ENCODE peak calls at places on chromosomes 3 and 15, in nine cellular contexts. One of them, this sample, is unnamed.
A peak's percentile ranks its signal among the peaks of the same experiment; 100 is the strongest.

GRCh38 chr15:72866086-72866646 is 82.6 kb upstream of the ADPGK start:
- DNase-seq in choroid plexus epithelial cell: no peak
- DNase-seq in BJ: no peak
- DNase-seq in OCI-LY7: no peak
- DNase-seq in suprapubic skin: no peak
- DNase-seq in stomach: no peak
- DNase-seq in astrocyte of the spinal cord: no peak
- DNase-seq in keratinocyte: no peak
- DNase-seq in uterus: no peak
- DNase-seq in this sample: no peak

GRCh38 chr3:76570436-76571057 is 469.4 kb upstream of the ROBO2 start:
- DNase-seq in stomach: no peak
- DNase-seq in choroid plexus epithelial cell: peak; percentile 66
- DNase-seq in astrocyte of the spinal cord: peak; percentile 34
- DNase-seq in suprapubic skin: no peak
- DNase-seq in OCI-LY7: peak; percentile 8
- DNase-seq in keratinocyte: no peak
- DNase-seq in BJ: no peak
- DNase-seq in uterus: no peak
- DNase-seq in this sample: no peak

GRCh38 chr3:157958471-157958870 is 147.7 kb downstream of the SHOX2 start:
- DNase-seq in suprapubic skin: no peak
- DNase-seq in choroid plexus epithelial cell: peak; percentile 2
- DNase-seq in BJ: no peak
- DNase-seq in astrocyte of the spinal cord: no peak
- DNase-seq in uterus: no peak
- DNase-seq in stomach: no peak
- DNase-seq in keratinocyte: no peak
- DNase-seq in OCI-LY7: no peak
- DNase-seq in this sample: no peak

GRCh38 chr3:63845215-63845614 is 18.4 kb downstream of the THOC7 start:
- DNase-seq in OCI-LY7: no peak
- DNase-seq in astrocyte of the spinal cord: no peak
- DNase-seq in suprapubic skin: no peak
- DNase-seq in BJ: no peak
- DNase-seq in stomach: no peak
- DNase-seq in uterus: no peak
- DNase-seq in choroid plexus epithelial cell: no peak
- DNase-seq in keratinocyte: no peak
- DNase-seq in this sample: no peak

GRCh38 chr3:147538034-147538433 is 128.9 kb downstream of the ZIC1 start:
- DNase-seq in choroid plexus epithelial cell: no peak
- DNase-seq in uterus: no peak
- DNase-seq in astrocyte of the spinal cord: no peak
- DNase-seq in keratinocyte: no peak
- DNase-seq in OCI-LY7: peak; percentile 9
- DNase-seq in suprapubic skin: no peak
- DNase-seq in stomach: no peak
- DNase-seq in BJ: no peak
- DNase-seq in this sample: no peak

GRCh38 chr3:157081681-157082210 is 78.2 kb downstream of the CCNL1 start:
- DNase-seq in suprapubic skin: peak; percentile 95
- DNase-seq in astrocyte of the spinal cord: peak; percentile 98
- DNase-seq in choroid plexus epithelial cell: peak; percentile 95
- DNase-seq in stomach: peak; percentile 89
- DNase-seq in keratinocyte: peak; percentile 79
- DNase-seq in OCI-LY7: peak; percentile 79
- DNase-seq in uterus: peak; percentile 90
- DNase-seq in BJ: peak; percentile 81
- DNase-seq in this sample: peak; percentile 87

GRCh38 chr3:98329392-98330124 is 24.1 kb upstream of the OR5K4 start:
- DNase-seq in choroid plexus epithelial cell: peak; percentile 75
- DNase-seq in suprapubic skin: no peak
- DNase-seq in BJ: no peak
- DNase-seq in uterus: no peak
- DNase-seq in OCI-LY7: peak; percentile 56
- DNase-seq in astrocyte of the spinal cord: peak; percentile 43
- DNase-seq in keratinocyte: no peak
- DNase-seq in stomach: peak; percentile 43
- DNase-seq in this sample: peak; percentile 44

GRCh38 chr3:129235310-129235917 is 14.0 kb upstream of the COPG1 start:
- DNase-seq in uterus: no peak
- DNase-seq in keratinocyte: no peak
- DNase-seq in astrocyte of the spinal cord: no peak
- DNase-seq in choroid plexus epithelial cell: no peak
- DNase-seq in suprapubic skin: no peak
- DNase-seq in BJ: no peak
- DNase-seq in OCI-LY7: no peak
- DNase-seq in stomach: no peak
- DNase-seq in this sample: no peak

GRCh38 chr3:46930176-46930944 is 46.2 kb downstream of the CCDC12 start:
- DNase-seq in keratinocyte: no peak
- DNase-seq in OCI-LY7: peak; percentile 53
- DNase-seq in BJ: no peak
- DNase-seq in choroid plexus epithelial cell: no peak
- DNase-seq in stomach: peak; percentile 52
- DNase-seq in astrocyte of the spinal cord: peak; percentile 10
- DNase-seq in uterus: no peak
- DNase-seq in suprapubic skin: peak; percentile 59
- DNase-seq in this sample: no peak

GRCh38 chr15:52113246-52113645 is 671 bp upstream of the BCL2L10 start:
- DNase-seq in BJ: no peak
- DNase-seq in OCI-LY7: no peak
- DNase-seq in suprapubic skin: no peak
- DNase-seq in astrocyte of the spinal cord: no peak
- DNase-seq in choroid plexus epithelial cell: peak; percentile 57
- DNase-seq in uterus: no peak
- DNase-seq in stomach: no peak
- DNase-seq in keratinocyte: no peak
- DNase-seq in this sample: no peak

DNA sequence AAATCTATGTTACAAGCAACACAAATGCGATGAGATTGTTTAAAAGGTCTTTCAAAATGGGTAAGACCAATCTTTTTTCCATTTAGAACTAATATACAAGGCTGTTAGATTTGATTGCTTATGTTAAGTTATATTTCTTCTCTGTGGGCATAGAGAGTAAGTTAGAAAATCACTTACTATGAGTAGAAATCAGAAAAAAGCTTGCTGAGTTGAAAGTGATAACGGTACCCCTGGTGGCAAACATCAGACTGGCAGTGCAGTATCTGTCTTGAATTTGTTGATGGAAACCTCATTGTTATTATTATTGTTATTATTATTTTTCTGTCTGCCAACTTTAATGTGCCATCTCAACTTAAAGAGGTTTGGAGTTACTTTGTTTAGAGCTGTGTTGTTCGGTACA is 12.4 kb downstream of the CLDN11 start:
- DNase-seq in BJ: no peak
- DNase-seq in astrocyte of the spinal cord: no peak
- DNase-seq in choroid plexus epithelial cell: no peak
- DNase-seq in suprapubic skin: no peak
- DNase-seq in OCI-LY7: no peak
- DNase-seq in uterus: no peak
- DNase-seq in stomach: no peak
- DNase-seq in keratinocyte: no peak
- DNase-seq in this sample: no peak
- TF ChIP-seq CTCF in BJ: no peak
- TF ChIP-seq CTCF in astrocyte of the spinal cord: peak; percentile 16
- TF ChIP-seq CTCF in choroid plexus epithelial cell: peak; percentile 37
- TF ChIP-seq CTCF in suprapubic skin: no peak
- TF ChIP-seq CTCF in OCI-LY7: peak; percentile 35
- TF ChIP-seq CTCF in uterus: no peak
- TF ChIP-seq CTCF in stomach: no peak
- TF ChIP-seq CTCF in keratinocyte: no peak
- TF ChIP-seq CTCF in this sample: no peak

GRCh38 chr3:139629033-139629432 is 48.7 kb downstream of the NMNAT3 start:
- DNase-seq in stomach: no peak
- DNase-seq in uterus: no peak
- DNase-seq in OCI-LY7: peak; percentile 32
- DNase-seq in keratinocyte: peak; percentile 19
- DNase-seq in suprapubic skin: no peak
- DNase-seq in astrocyte of the spinal cord: no peak
- DNase-seq in BJ: no peak
- DNase-seq in choroid plexus epithelial cell: peak; percentile 21
- DNase-seq in this sample: no peak
- TF ChIP-seq CTCF in stomach: no peak
- TF ChIP-seq CTCF in uterus: no peak
- TF ChIP-seq CTCF in OCI-LY7: peak; percentile 71
- TF ChIP-seq CTCF in keratinocyte: peak; percentile 81
- TF ChIP-seq CTCF in suprapubic skin: no peak
- TF ChIP-seq CTCF in astrocyte of the spinal cord: peak; percentile 34
- TF ChIP-seq CTCF in BJ: peak; percentile 31
- TF ChIP-seq CTCF in choroid plexus epithelial cell: peak; percentile 49
- TF ChIP-seq CTCF in this sample: no peak

GRCh38 chr15:83973816-83974215 is 261.8 kb upstream of the GOLGA6L4 start:
- DNase-seq in uterus: no peak
- DNase-seq in astrocyte of the spinal cord: no peak
- DNase-seq in stomach: no peak
- DNase-seq in keratinocyte: no peak
- DNase-seq in suprapubic skin: no peak
- DNase-seq in choroid plexus epithelial cell: peak; percentile 36
- DNase-seq in BJ: no peak
- DNase-seq in OCI-LY7: peak; percentile 22
- DNase-seq in this sample: no peak
- TF ChIP-seq CTCF in uterus: no peak
- TF ChIP-seq CTCF in astrocyte of the spinal cord: peak; percentile 12
- TF ChIP-seq CTCF in stomach: no peak
- TF ChIP-seq CTCF in keratinocyte: peak; percentile 66
- TF ChIP-seq CTCF in suprapubic skin: no peak
- TF ChIP-seq CTCF in choroid plexus epithelial cell: peak; percentile 62
- TF ChIP-seq CTCF in BJ: no peak
- TF ChIP-seq CTCF in OCI-LY7: peak; percentile 76
- TF ChIP-seq CTCF in this sample: no peak

GRCh38 chr3:48564667-48565066 is 1.1 kb upstream of the UCN2 start:
- DNase-seq in suprapubic skin: no peak
- DNase-seq in BJ: no peak
- DNase-seq in astrocyte of the spinal cord: no peak
- DNase-seq in keratinocyte: no peak
- DNase-seq in uterus: no peak
- DNase-seq in stomach: no peak
- DNase-seq in OCI-LY7: no peak
- DNase-seq in choroid plexus epithelial cell: no peak
- DNase-seq in this sample: no peak

GRCh38 chr3:48565186-48565585 is 1.6 kb upstream of the UCN2 start:
- DNase-seq in BJ: no peak
- DNase-seq in stomach: no peak
- DNase-seq in choroid plexus epithelial cell: no peak
- DNase-seq in suprapubic skin: no peak
- DNase-seq in uterus: no peak
- DNase-seq in keratinocyte: no peak
- DNase-seq in astrocyte of the spinal cord: no peak
- DNase-seq in OCI-LY7: no peak
- DNase-seq in this sample: no peak

GRCh38 chr3:48566401-48566760 is 2.8 kb upstream of the UCN2 start:
- DNase-seq in astrocyte of the spinal cord: no peak
- DNase-seq in keratinocyte: no peak
- DNase-seq in stomach: no peak
- DNase-seq in BJ: no peak
- DNase-seq in suprapubic skin: no peak
- DNase-seq in choroid plexus epithelial cell: no peak
- DNase-seq in OCI-LY7: no peak
- DNase-seq in uterus: no peak
- DNase-seq in this sample: no peak

GRCh38 chr3:48567090-48567489 is 3.5 kb upstream of the UCN2 start:
- DNase-seq in keratinocyte: no peak
- DNase-seq in uterus: no peak
- DNase-seq in OCI-LY7: no peak
- DNase-seq in choroid plexus epithelial cell: no peak
- DNase-seq in BJ: no peak
- DNase-seq in stomach: no peak
- DNase-seq in suprapubic skin: no peak
- DNase-seq in astrocyte of the spinal cord: no peak
- DNase-seq in this sample: no peak

DNA sequence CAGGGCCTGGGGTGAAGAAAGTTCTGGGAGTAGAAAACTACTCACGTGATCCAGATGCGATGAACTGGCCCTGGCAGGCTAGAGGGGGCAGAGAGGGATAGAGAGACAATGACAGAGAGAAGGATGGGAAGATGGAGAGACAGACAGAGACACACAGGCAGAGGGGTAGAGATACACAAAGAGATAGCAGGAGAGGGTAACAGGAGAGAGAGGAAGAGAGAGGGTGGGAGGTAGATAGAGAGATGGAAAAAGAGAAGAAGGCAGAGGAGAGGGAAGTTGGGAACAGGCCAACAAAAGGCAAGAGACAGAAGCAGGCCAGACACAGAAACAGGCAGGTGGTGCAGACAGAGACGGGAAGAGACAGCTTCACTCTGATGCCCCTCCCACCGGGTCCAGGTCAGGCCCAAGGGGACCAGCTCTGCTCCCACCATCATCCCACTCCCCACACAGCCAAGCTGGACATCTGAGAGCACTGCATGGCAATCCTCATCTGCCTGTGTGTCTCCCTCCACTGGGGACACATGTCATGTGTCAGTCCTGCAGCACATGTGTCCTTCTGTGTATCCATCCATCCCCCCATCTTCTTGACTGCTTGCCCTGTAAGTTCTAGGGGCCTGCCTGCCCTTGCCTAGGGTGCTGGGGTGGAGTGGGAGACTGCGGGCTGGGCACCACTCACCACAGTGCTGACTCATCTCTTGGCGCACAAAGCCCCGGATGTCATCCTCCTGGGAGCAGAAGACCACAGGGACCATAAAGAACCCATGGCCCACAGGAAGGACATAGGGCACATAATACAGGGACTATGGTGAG is 2.2 kb upstream of the UCN2 start:
- DNase-seq in suprapubic skin: no peak
- DNase-seq in BJ: no peak
- DNase-seq in stomach: no peak
- DNase-seq in keratinocyte: no peak
- DNase-seq in OCI-LY7: no peak
- DNase-seq in astrocyte of the spinal cord: peak; percentile 78
- DNase-seq in choroid plexus epithelial cell: peak; percentile 65
- DNase-seq in uterus: no peak
- DNase-seq in this sample: no peak
- TF ChIP-seq CTCF in suprapubic skin: no peak
- TF ChIP-seq CTCF in BJ: no peak
- TF ChIP-seq CTCF in stomach: no peak
- TF ChIP-seq CTCF in keratinocyte: no peak
- TF ChIP-seq CTCF in OCI-LY7: no peak
- TF ChIP-seq CTCF in astrocyte of the spinal cord: no peak
- TF ChIP-seq CTCF in choroid plexus epithelial cell: no peak
- TF ChIP-seq CTCF in uterus: no peak
- TF ChIP-seq CTCF in this sample: no peak

DNA sequence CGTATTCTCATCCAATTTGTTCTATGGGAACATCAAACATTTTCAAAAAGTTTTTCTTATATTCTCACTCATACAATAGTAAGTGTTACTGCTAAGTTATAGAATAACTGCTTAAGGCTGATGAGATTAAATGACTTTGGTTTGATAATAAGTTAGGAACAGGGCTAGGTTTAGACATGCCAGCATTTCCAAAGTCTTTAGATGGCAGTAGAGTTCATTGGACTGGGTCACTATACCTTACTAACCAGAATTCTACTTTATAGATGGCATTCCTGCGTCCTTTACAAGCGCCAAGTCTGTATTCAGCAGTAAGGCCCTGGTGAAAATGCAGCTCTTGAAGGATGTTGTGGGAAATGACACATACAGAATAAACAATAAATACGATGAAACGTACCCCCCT is 21.7 kb downstream of the PLAAT1 start:
- DNase-seq in BJ: no peak
- DNase-seq in keratinocyte: no peak
- DNase-seq in choroid plexus epithelial cell: no peak
- DNase-seq in stomach: no peak
- DNase-seq in astrocyte of the spinal cord: no peak
- DNase-seq in uterus: no peak
- DNase-seq in OCI-LY7: no peak
- DNase-seq in suprapubic skin: no peak
- DNase-seq in this sample: no peak
- TF ChIP-seq CTCF in BJ: no peak
- TF ChIP-seq CTCF in keratinocyte: no peak
- TF ChIP-seq CTCF in choroid plexus epithelial cell: no peak
- TF ChIP-seq CTCF in stomach: no peak
- TF ChIP-seq CTCF in astrocyte of the spinal cord: no peak
- TF ChIP-seq CTCF in uterus: no peak
- TF ChIP-seq CTCF in OCI-LY7: peak; percentile 14
- TF ChIP-seq CTCF in suprapubic skin: no peak
- TF ChIP-seq CTCF in this sample: no peak

This sample was measured in CD8-positive, alpha-beta T cell.